ENCODE peak calls at places on chromosomes 11 and 22, in seven cellular contexts. E, G, S, U, A, H and B are unnamed samples.

GRCh38 chr11:79198898-79199250 is 242.0 kb downstream of the TENM4 start:
- DNase-seq in E (no peak), G (peak; percentile 23), S (no peak), U (peak; percentile 16), A (no peak), H (peak; percentile 54), B (no peak)

GRCh38 chr11:46659908-46660307 is 40.5 kb downstream of the ARHGAP1 start:
- DNase-seq in E (no peak), G (peak; percentile 91), S (no peak), U (peak; percentile 49), A (no peak), H (peak; percentile 96), B (peak; percentile 74)

GRCh38 chr11:134170909-134171281 is 52.9 kb downstream of the NCAPD3 start:
- DNase-seq in E (no peak), G (peak; percentile 66), S (no peak), U (peak; percentile 2), A (no peak), H (peak; percentile 35), B (no peak)

GRCh38 chr22:48710410-48710809 is 1117.3 kb downstream of the BRD1 start:
- DNase-seq in E (no peak), G (no peak), S (no peak), U (no peak), A (no peak), H (no peak), B (no peak)

GRCh38 chr11:119196833-119197483 is 9.2 kb upstream of the CBL start:
- DNase-seq in E (peak; percentile 78), G (peak; percentile 85), S (peak; percentile 72), U (peak; percentile 78), A (peak; percentile 59), H (peak; percentile 88), B (no peak)

GRCh38 chr11:1375955-1376258 is 13.8 kb upstream of the BRSK2 start:
- DNase-seq in E (no peak), G (no peak), S (no peak), U (no peak), A (no peak), H (no peak), B (peak; percentile 33)

GRCh38 chr22:31160328-31160978 is 471 bp downstream of the RNF185 start:
- DNase-seq in E (no peak), G (peak; percentile 17), S (peak; percentile 3), U (no peak), A (peak; percentile 9), H (peak; percentile 44), B (no peak)

GRCh38 chr11:126391970-126392637 is 36.6 kb downstream of the ST3GAL4 start:
- DNase-seq in E (no peak), G (no peak), S (no peak), U (no peak), A (no peak), H (no peak), B (peak; percentile 57)

GRCh38 chr11:78853521-78853920 is 278.9 kb upstream of the NARS2 start:
- DNase-seq in E (peak; percentile 7), G (no peak), S (no peak), U (no peak), A (no peak), H (no peak), B (no peak)

GRCh38 chr11:128523616-128524015 is 63.7 kb downstream of the ETS1 start:
- DNase-seq in E (no peak), G (peak; percentile 95), S (no peak), U (no peak), A (no peak), H (no peak), B (no peak)

GRCh38 chr11:60129853-60130252 is 41.4 kb downstream of the MS4A2 start:
- DNase-seq in E (no peak), G (no peak), S (no peak), U (no peak), A (no peak), H (no peak), B (no peak)

GRCh38 chr11:114606003-114606801 is 10.6 kb upstream of the NXPE4 start:
- DNase-seq in E (no peak), G (peak; percentile 20), S (no peak), U (no peak), A (no peak), H (peak; percentile 7), B (no peak)

GRCh38 chr11:47918882-47919495 is 61.4 kb upstream of the PTPRJ start:
- DNase-seq in E (peak; percentile 72), G (peak; percentile 54), S (no peak), U (no peak), A (no peak), H (peak; percentile 51), B (no peak)

GRCh38 chr11:9787981-9788521 is 124.2 kb downstream of the SWAP70 start:
- DNase-seq in E (peak; percentile 62), G (peak; percentile 100), S (no peak), U (peak; percentile 93), A (no peak), H (peak; percentile 92), B (no peak)

GRCh38 chr11:94722735-94723134 is 45.4 kb upstream of the AMOTL1 start:
- DNase-seq in E (no peak), G (no peak), S (no peak), U (no peak), A (no peak), H (no peak), B (no peak)

GRCh38 chr11:1988667-1989317 is 8.8 kb downstream of the H19 start:
- DNase-seq in E (peak; percentile 1), G (no peak), S (no peak), U (no peak), A (no peak), H (no peak), B (no peak)